ENCODE peak calls at places on chromosome 7, in six cellular contexts. S is WTC11; D is lower leg skin; Q is astrocyte; M is cardiac muscle cell; R is CD8-positive, alpha-beta T cell. V is an unnamed sample.

GRCh38 chr7:44990520-44991023 is 9.4 kb upstream of the CCM2 start:
- DNase-seq in S (no peak), D (no peak), Q (peak; percentile 91), M (no peak), R (no peak), V (no peak)

GRCh38 chr7:44978511-44979366 is at the start of gene MYO1G:
- DNase-seq in S (no peak), D (no peak), Q (no peak), M (no peak), R (peak; percentile 83), V (peak; percentile 74)

GRCh38 chr7:108103566-108104298 is 26.4 kb downstream of the LAMB4 start:
- DNase-seq in S (no peak), D (peak; percentile 34), Q (no peak), M (no peak), R (no peak), V (no peak)

GRCh38 chr7:88044069-88044468 is 110.0 kb downstream of the ADAM22 start:
- DNase-seq in S (no peak), D (no peak), Q (no peak), M (no peak), R (no peak), V (no peak)

GRCh38 chr7:123797673-123798526 is 47.1 kb upstream of the HYAL4 start:
- DNase-seq in S (no peak), D (no peak), Q (peak; percentile 94), M (peak; percentile 60), R (no peak), V (no peak)

GRCh38 chr7:27689045-27689877 is 26.6 kb upstream of the HIBADH start:
- DNase-seq in S (peak; percentile 50), D (no peak), Q (no peak), M (peak; percentile 5), R (no peak), V (no peak)

GRCh38 chr7:134724606-134725005 is 54.8 kb upstream of the CALD1 start:
- DNase-seq in S (peak; percentile 41), D (no peak), Q (no peak), M (no peak), R (no peak), V (no peak)

GRCh38 chr7:90178592-90179279 is 24.5 kb downstream of the STEAP1 start:
- DNase-seq in S (no peak), D (no peak), Q (peak; percentile 90), M (no peak), R (no peak), V (no peak)

GRCh38 chr7:77866791-77867190 is 68.2 kb downstream of the PHTF2 start:
- DNase-seq in S (no peak), D (no peak), Q (peak; percentile 57), M (no peak), R (no peak), V (no peak)

GRCh38 chr7:111892568-111892967 is 313.6 kb downstream of the DOCK4 start:
- DNase-seq in S (no peak), D (no peak), Q (no peak), M (no peak), R (no peak), V (no peak)

GRCh38 chr7:114631249-114631822 is 216.7 kb downstream of the FOXP2 start:
- DNase-seq in S (no peak), D (no peak), Q (no peak), M (no peak), R (no peak), V (no peak)

GRCh38 chr7:128425851-128426250 is 16.1 kb upstream of the IMPDH1 start:
- DNase-seq in S (peak; percentile 91), D (peak; percentile 94), Q (no peak), M (peak; percentile 75), R (peak; percentile 83), V (peak; percentile 76)

GRCh38 chr7:137985253-137985896 is 16.5 kb downstream of the CREB3L2 start:
- DNase-seq in S (peak; percentile 25), D (no peak), Q (peak; percentile 26), M (peak; percentile 41), R (no peak), V (no peak)

GRCh38 chr7:79534128-79534527 is 80.7 kb upstream of the MAGI2 start:
- DNase-seq in S (no peak), D (no peak), Q (no peak), M (no peak), R (no peak), V (no peak)

GRCh38 chr7:97026705-97027426 is 2.2 kb upstream of the DLX5 start:
- DNase-seq in S (no peak), D (no peak), Q (no peak), M (no peak), R (no peak), V (no peak)

GRCh38 chr7:2018786-2019692 is 213.7 kb downstream of the MAD1L1 start:
- DNase-seq in S (no peak), D (no peak), Q (peak; percentile 75), M (peak; percentile 15), R (no peak), V (no peak)

GRCh38 chr7:33892945-33893344 is 12.4 kb upstream of the BMPER start:
- DNase-seq in S (no peak), D (no peak), Q (no peak), M (no peak), R (no peak), V (no peak)

GRCh38 chr7:33712020-33712414 is 193.3 kb upstream of the BMPER start:
- DNase-seq in S (no peak), D (no peak), Q (no peak), M (no peak), R (no peak), V (no peak)

GRCh38 chr7:7524121-7524520 is 11.6 kb downstream of the COL28A1 start:
- DNase-seq in S (no peak), D (no peak), Q (no peak), M (no peak), R (no peak), V (no peak)

GRCh38 chr7:46007990-46008643 is 87.0 kb upstream of the IGFBP3 start:
- DNase-seq in S (no peak), D (no peak), Q (no peak), M (no peak), R (no peak), V (no peak)

GRCh38 chr7:6533893-6534804 is 17.1 kb downstream of the GRID2IP start:
- DNase-seq in S (no peak), D (no peak), Q (no peak), M (no peak), R (no peak), V (peak; percentile 20)

GRCh38 chr7:93751421-93751820 is 139.1 kb downstream of the TFPI2 start:
- DNase-seq in S (no peak), D (no peak), Q (no peak), M (no peak), R (no peak), V (no peak)

GRCh38 chr7:68892211-68892610 is 706.1 kb upstream of the AUTS2 start:
- DNase-seq in S (no peak), D (no peak), Q (peak; percentile 80), M (no peak), R (no peak), V (no peak)

GRCh38 chr7:125147047-125147446 is 217.4 kb upstream of the POT1 start:
- DNase-seq in S (no peak), D (no peak), Q (no peak), M (no peak), R (no peak), V (no peak)

GRCh38 chr7:50281680-50282445 is 22.7 kb upstream of the IKZF1 start:
- DNase-seq in S (no peak), D (peak; percentile 80), Q (no peak), M (no peak), R (no peak), V (no peak)

GRCh38 chr7:22256702-22257101 is 100.3 kb downstream of the RAPGEF5 start:
- DNase-seq in S (no peak), D (no peak), Q (no peak), M (no peak), R (no peak), V (no peak)
- TF ChIP-seq CTCF in S (no peak), D (no peak), Q (no peak), M (no peak), R (no peak), V (no peak)

GRCh38 chr7:139798221-139798620 is 20.4 kb upstream of the HIPK2 start:
- DNase-seq in S (no peak), D (no peak), Q (no peak), M (no peak), R (no peak), V (no peak)

GRCh38 chr7:139804571-139804970 is 24.5 kb upstream of the TBXAS1 start:
- DNase-seq in S (no peak), D (no peak), Q (no peak), M (no peak), R (no peak), V (no peak)

GRCh38 chr7:139799586-139799985 is 21.8 kb upstream of the HIPK2 start:
- DNase-seq in S (no peak), D (no peak), Q (no peak), M (no peak), R (no peak), V (no peak)

GRCh38 chr7:139797607-139798006 is 19.8 kb upstream of the HIPK2 start:
- DNase-seq in S (no peak), D (no peak), Q (peak; percentile 16), M (no peak), R (no peak), V (no peak)

GRCh38 chr7:139798892-139799291 is 21.1 kb upstream of the HIPK2 start:
- DNase-seq in S (no peak), D (no peak), Q (no peak), M (no peak), R (no peak), V (no peak)
- TF ChIP-seq CTCF in S (no peak), D (no peak), Q (no peak), M (no peak), R (no peak), V (no peak)

DNA sequence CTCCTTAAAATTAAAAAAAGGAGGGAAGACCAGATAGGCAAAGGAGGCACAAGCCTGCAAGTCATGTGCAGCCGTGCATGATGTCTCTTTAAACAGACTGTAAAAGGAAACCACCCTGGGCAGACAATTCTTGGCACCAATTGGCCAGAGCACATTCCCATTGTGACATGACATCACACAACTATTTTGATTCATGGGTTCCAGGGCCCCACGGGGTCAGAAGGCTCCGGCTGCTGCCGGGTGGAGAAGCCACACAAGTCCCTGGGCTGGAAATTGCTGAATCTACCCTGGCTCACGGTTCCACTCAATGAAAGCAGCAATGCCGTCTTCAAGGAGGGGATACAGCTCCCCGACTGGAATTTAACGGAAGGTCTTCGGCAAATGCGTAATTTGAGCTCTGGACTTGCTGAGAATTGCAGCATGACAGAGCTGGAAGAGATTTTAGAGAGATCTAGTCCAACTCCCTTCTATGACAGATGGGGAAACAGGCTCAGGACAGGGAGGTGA is 140.5 kb downstream of the PRKAG2 start:
- DNase-seq in S (no peak), D (peak; percentile 93), Q (peak; percentile 92), M (peak; percentile 88), R (no peak), V (no peak)
- TF ChIP-seq CTCF in S (no peak), D (no peak), Q (peak; percentile 17), M (no peak), R (no peak), V (no peak)

GRCh38 chr7:75996476-75996875 is 2.1 kb upstream of the TMEM120A start:
- DNase-seq in S (no peak), D (no peak), Q (no peak), M (no peak), R (no peak), V (no peak)

GRCh38 chr7:75993689-75994387 is 557 bp downstream of the TMEM120A start:
- DNase-seq in S (peak; percentile 61), D (peak; percentile 93), Q (peak; percentile 22), M (peak; percentile 84), R (no peak), V (peak; percentile 34)

GRCh38 chr7:75995052-75995471 is 667 bp upstream of the TMEM120A start:
- DNase-seq in S (no peak), D (no peak), Q (no peak), M (no peak), R (no peak), V (no peak)

GRCh38 chr7:75995996-75996395 is 1.6 kb upstream of the TMEM120A start:
- DNase-seq in S (no peak), D (no peak), Q (no peak), M (no peak), R (no peak), V (no peak)

GRCh38 chr7:75994388-75995051 is at the start of gene TMEM120A:
- DNase-seq in S (peak; percentile 97), D (peak; percentile 99), Q (peak; percentile 77), M (peak; percentile 96), R (peak; percentile 96), V (peak; percentile 95)
- TF ChIP-seq CTCF in S (no peak), D (no peak), Q (no peak), M (peak; percentile 16), R (no peak), V (no peak)

V was measured in natural killer cell.